ENCODE peak calls at places on chromosome X, in ten cellular contexts. Q is heart left ventricle, I is IMR-90, Z is gastrocnemius medialis, T is breast epithelium, M is HCT116, L is H1, E is spleen, P is tibial nerve, K is GM12878. G is an unnamed sample.

GRCh38 chrX:43615677-43616076 is 40.4 kb upstream of the MAOA start:
- DNase-seq in Q (no peak), I (no peak), Z (no peak), T (peak; percentile 28), M (no peak), L (no peak), E (no peak), P (no peak), K (no peak), G (peak; percentile 15)

GRCh38 chrX:22247169-22247568 is 25.5 kb upstream of the CBLL2 start:
- DNase-seq in Q (no peak), I (peak; percentile 41), Z (no peak), T (no peak), M (no peak), L (no peak), E (no peak), P (no peak), K (no peak), G (no peak)

GRCh38 chrX:118694628-118695027 is 32.8 kb upstream of the IL13RA1 start:
- DNase-seq in Q (no peak), I (no peak), Z (no peak), T (no peak), M (no peak), L (no peak), E (no peak), P (no peak), K (no peak), G (no peak)

GRCh38 chrX:63434665-63435064 is 83.5 kb upstream of the SPIN4 start:
- DNase-seq in Q (no peak), I (peak; percentile 22), Z (no peak), T (peak; percentile 59), M (peak; percentile 18), L (no peak), E (no peak), P (no peak), K (no peak), G (peak; percentile 15)

GRCh38 chrX:96682516-96682915 is 2.1 kb upstream of the DIAPH2 start:
- DNase-seq in Q (no peak), I (no peak), Z (no peak), T (no peak), M (no peak), L (no peak), E (no peak), P (no peak), K (no peak), G (no peak)

GRCh38 chrX:109733658-109734022 is 583 bp upstream of the ACSL4 start:
- DNase-seq in Q (no peak), I (no peak), Z (no peak), T (no peak), M (no peak), L (no peak), E (no peak), P (no peak), K (no peak), G (no peak)

GRCh38 chrX:154375156-154375504 is 696 bp upstream of the FLNA start:
- DNase-seq in Q (no peak), I (no peak), Z (no peak), T (no peak), M (no peak), L (no peak), E (no peak), P (no peak), K (no peak), G (no peak)

GRCh38 chrX:120797201-120797938 is 78.3 kb downstream of the CT47B1 start:
- DNase-seq in Q (no peak), I (no peak), Z (no peak), T (no peak), M (no peak), L (no peak), E (no peak), P (no peak), K (no peak), G (no peak)

GRCh38 chrX:13470680-13470967 is 98.8 kb upstream of the EGFL6 start:
- DNase-seq in Q (no peak), I (no peak), Z (no peak), T (no peak), M (no peak), L (no peak), E (no peak), P (no peak), K (no peak), G (no peak)

GRCh38 chrX:127873637-127874036 is 178.6 kb downstream of the ACTRT1 start:
- DNase-seq in Q (no peak), I (no peak), Z (no peak), T (no peak), M (no peak), L (no peak), E (no peak), P (no peak), K (no peak), G (no peak)

GRCh38 chrX:47148946-47149345 is 3.9 kb downstream of the RBM10 start:
- DNase-seq in Q (no peak), I (no peak), Z (no peak), T (no peak), M (no peak), L (no peak), E (no peak), P (no peak), K (no peak), G (no peak)

GRCh38 chrX:24023538-24023937 is 3.4 kb downstream of the KLHL15 start:
- DNase-seq in Q (no peak), I (no peak), Z (no peak), T (no peak), M (no peak), L (no peak), E (no peak), P (no peak), K (no peak), G (no peak)
- H3K4me3 ChIP-seq in Q (peak overlapping the region; percentile 93), I (peak overlapping the region; percentile 99), Z (peak overlapping the region; percentile 82), T (peak overlapping the region; percentile 74), M (peak overlapping the region; percentile 67), L (peak overlapping the region; percentile 85), E (peak overlapping the region; percentile 63), P (no peak overlapping the region), K (peak overlapping the region; percentile 61), G (no peak overlapping the region)

DNA sequence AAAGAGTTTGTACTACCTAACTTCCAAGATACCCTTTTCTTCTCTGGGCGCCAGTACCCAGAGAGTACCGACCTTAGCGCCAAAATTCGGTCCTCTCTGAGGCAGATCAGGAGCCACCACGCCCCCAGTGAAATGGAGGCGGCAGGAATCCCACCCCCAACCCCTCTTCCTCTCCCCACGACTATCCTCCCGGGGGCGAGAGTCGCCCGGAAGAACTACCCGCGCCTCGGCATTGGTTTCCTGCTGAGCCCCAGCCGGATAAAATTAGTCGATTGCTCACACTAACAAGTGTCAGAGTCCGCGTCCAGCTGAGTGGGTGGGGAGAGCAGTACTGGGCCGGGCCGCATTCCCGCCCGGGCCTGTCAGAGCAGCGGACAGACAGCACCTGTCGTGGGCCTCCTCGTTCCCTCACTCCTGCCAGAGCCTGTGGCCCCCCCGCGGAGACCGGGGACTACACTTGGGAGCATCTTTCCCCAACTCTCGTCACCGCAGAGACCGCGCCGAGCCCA is 78.7 kb downstream of the RLIM start:
- DNase-seq in Q (peak; percentile 87), I (peak; percentile 66), Z (peak; percentile 67), T (peak; percentile 67), M (no peak), L (peak; percentile 60), E (peak; percentile 83), P (peak; percentile 15), K (no peak), G (peak; percentile 88)
- TF ChIP-seq POLR2A in Q (no peak), I (no peak), Z (peak; percentile 37), T (no peak), M (no peak), L (no peak), E (no peak), P (no peak), K (no peak), G (no peak)

GRCh38 chrX:130108647-130109428 is 1.5 kb downstream of the ELF4 start:
- DNase-seq in Q (peak; percentile 51), I (no peak), Z (no peak), T (no peak), M (no peak), L (no peak), E (peak; percentile 90), P (no peak), K (no peak), G (no peak)
- H3K4me3 ChIP-seq in Q (peak overlapping the region; percentile 74), I (peak overlapping the region; percentile 85), Z (peak overlapping the region; percentile 51), T (peak overlapping the region; percentile 68), M (peak overlapping the region; percentile 57), L (peak overlapping the region; percentile 10), E (peak overlapping the region; percentile 59), P (peak overlapping the region; percentile 46), K (peak overlapping the region; percentile 66), G (peak overlapping the region; percentile 69)

DNA sequence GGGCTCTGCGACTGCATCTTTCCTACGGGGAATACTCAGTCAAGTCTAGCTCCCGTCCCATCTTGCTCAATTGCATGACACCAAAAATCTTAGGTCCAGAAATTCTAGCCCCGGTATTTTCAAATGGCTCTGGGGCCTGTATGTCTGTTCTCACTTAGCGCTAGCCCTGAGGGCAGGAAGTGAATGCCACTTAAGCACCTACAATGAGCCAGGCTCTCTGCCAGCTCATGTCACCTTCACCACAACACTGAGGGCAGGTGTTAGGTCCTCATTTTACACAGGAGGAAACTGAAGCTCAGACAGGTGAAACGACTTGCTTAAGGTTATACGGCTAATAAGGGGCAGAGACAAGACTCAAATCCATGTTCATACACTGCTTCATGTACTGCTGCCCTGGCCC is 282.8 kb downstream of the PPP1R2C start:
- DNase-seq in Q (no peak), I (no peak), Z (no peak), T (no peak), M (no peak), L (no peak), E (no peak), P (no peak), K (no peak), G (no peak)
- TF ChIP-seq POLR2A in Q (no peak), I (no peak), Z (no peak), T (no peak), M (no peak), L (no peak), E (no peak), P (no peak), K (no peak), G (no peak)

GRCh38 chrX:12367254-12367653 is 229.0 kb downstream of the FRMPD4 start:
- DNase-seq in Q (no peak), I (no peak), Z (no peak), T (no peak), M (no peak), L (no peak), E (no peak), P (no peak), K (no peak), G (no peak)

GRCh38 chrX:12370444-12371089 is 232.3 kb downstream of the FRMPD4 start:
- DNase-seq in Q (no peak), I (peak; percentile 94), Z (no peak), T (no peak), M (no peak), L (no peak), E (no peak), P (no peak), K (no peak), G (no peak)

GRCh38 chrX:12372111-12372510 is 233.8 kb downstream of the FRMPD4 start:
- DNase-seq in Q (no peak), I (peak; percentile 68), Z (no peak), T (no peak), M (no peak), L (no peak), E (no peak), P (no peak), K (no peak), G (no peak)
- H3K4me3 ChIP-seq in Q (no peak overlapping the region), I (no peak overlapping the region), Z (no peak overlapping the region), T (no peak overlapping the region), M (no peak overlapping the region), L (no peak overlapping the region), E (no peak overlapping the region), P (no peak overlapping the region), K (no peak overlapping the region), G (no peak overlapping the region)